ENCODE peak calls at places on chromosomes 16 and 17, in five cellular contexts. C is breast epithelium; F is fibroblast of lung; T is CD8-positive, alpha-beta memory T cell; G is lung. D is an unnamed sample.

GRCh38 chr17:19614900-19615299 is 33.7 kb upstream of the ALDH3A2 start:
- DNase-seq in C (no peak), F (no peak), T (no peak), G (no peak), D (no peak)

GRCh38 chr17:64084940-64085649 is 44.8 kb downstream of the ERN1 start:
- DNase-seq in C (no peak), F (no peak), T (no peak), G (no peak), D (no peak)

GRCh38 chr17:75738218-75738802 is 17.1 kb downstream of the ITGB4 start:
- DNase-seq in C (no peak), F (no peak), T (no peak), G (peak; percentile 61), D (no peak)

GRCh38 chr17:17952691-17953090 is 19.5 kb downstream of the TOM1L2 start:
- DNase-seq in C (no peak), F (no peak), T (no peak), G (no peak), D (no peak)

GRCh38 chr17:1179112-1179634 is 608 bp downstream of the ABR start:
- DNase-seq in C (no peak), F (no peak), T (no peak), G (no peak), D (no peak)

GRCh38 chr17:17414316-17414937 is 62.4 kb upstream of the MED9 start:
- DNase-seq in C (no peak), F (peak; percentile 75), T (no peak), G (no peak), D (no peak)

GRCh38 chr17:30221346-30221745 is 14.2 kb downstream of the SLC6A4 start:
- DNase-seq in C (no peak), F (no peak), T (no peak), G (no peak), D (no peak)

GRCh38 chr16:56623637-56624036 is 1.9 kb upstream of the MT1E start:
- DNase-seq in C (no peak), F (no peak), T (no peak), G (no peak), D (no peak)

GRCh38 chr17:28086519-28086918 is 44.0 kb downstream of the NLK start:
- DNase-seq in C (no peak), F (peak; percentile 37), T (no peak), G (no peak), D (no peak)

GRCh38 chr17:13462161-13462560 is 139.6 kb downstream of the HS3ST3A1 start:
- DNase-seq in C (no peak), F (peak; percentile 44), T (no peak), G (no peak), D (no peak)

GRCh38 chr17:58541249-58541648 is 26.8 kb upstream of the MTMR4 start:
- DNase-seq in C (no peak), F (no peak), T (no peak), G (no peak), D (no peak)

GRCh38 chr17:2435852-2436251 is 35.0 kb upstream of the MNT start:
- DNase-seq in C (no peak), F (no peak), T (no peak), G (no peak), D (no peak)

GRCh38 chr17:3647769-3648540 is 11.4 kb downstream of the CTNS start:
- DNase-seq in C (no peak), F (peak; percentile 45), T (no peak), G (no peak), D (no peak)

GRCh38 chr16:10577305-10578202 is 2.8 kb downstream of the EMP2 start:
- DNase-seq in C (no peak), F (no peak), T (no peak), G (no peak), D (no peak)

GRCh38 chr17:60819447-60820130 is 141.9 kb downstream of the BCAS3 start:
- DNase-seq in C (no peak), F (no peak), T (no peak), G (no peak), D (no peak)

GRCh38 chr16:68473358-68474064 is 25.2 kb upstream of the SMPD3 start:
- DNase-seq in C (no peak), F (no peak), T (no peak), G (peak; percentile 45), D (no peak)

GRCh38 chr16:58127033-58127556 is 2.1 kb downstream of the CFAP20 start:
- DNase-seq in C (no peak), F (peak; percentile 51), T (no peak), G (no peak), D (no peak)

GRCh38 chr16:58638148-58639036 is 8.8 kb upstream of the CNOT1 start:
- DNase-seq in C (no peak), F (peak; percentile 90), T (no peak), G (no peak), D (no peak)

GRCh38 chr17:71632328-71632727 is 488.5 kb upstream of the SOX9 start:
- DNase-seq in C (no peak), F (peak; percentile 84), T (no peak), G (no peak), D (no peak)

GRCh38 chr16:67181346-67181745 is 2.4 kb downstream of the MATCAP1 start:
- DNase-seq in C (no peak), F (peak; percentile 84), T (no peak), G (no peak), D (no peak)

GRCh38 chr17:37079735-37080134 is 131.0 kb downstream of the AATF start:
- DNase-seq in C (no peak), F (no peak), T (no peak), G (no peak), D (no peak)

GRCh38 chr17:30207655-30208054 is 27.8 kb downstream of the SLC6A4 start:
- DNase-seq in C (no peak), F (no peak), T (no peak), G (no peak), D (no peak)

GRCh38 chr17:69967910-69968411 is 107.1 kb upstream of the KCNJ16 start:
- DNase-seq in C (no peak), F (peak; percentile 100), T (no peak), G (no peak), D (no peak)

GRCh38 chr16:3074860-3075545 is 9.6 kb downstream of the IL32 start:
- DNase-seq in C (no peak), F (no peak), T (peak; percentile 68), G (no peak), D (peak; percentile 76)

GRCh38 chr16:64304376-64304775 is 817.5 kb downstream of the CDH11 start:
- DNase-seq in C (no peak), F (no peak), T (no peak), G (no peak), D (no peak)

GRCh38 chr17:58204796-58205195 is 12.3 kb downstream of the EPX start:
- DNase-seq in C (no peak), F (peak; percentile 21), T (no peak), G (no peak), D (no peak)

GRCh38 chr17:80931421-80932265 is 60.0 kb upstream of the CHMP6 start:
- DNase-seq in C (no peak), F (peak; percentile 89), T (no peak), G (no peak), D (no peak)

GRCh38 chr16:8528471-8528870 is 61.8 kb downstream of the TMEM114 start:
- DNase-seq in C (no peak), F (no peak), T (no peak), G (no peak), D (no peak)

GRCh38 chr17:34071891-34072420 is 183.1 kb upstream of the CCL2 start:
- DNase-seq in C (no peak), F (no peak), T (no peak), G (no peak), D (no peak)

GRCh38 chr17:46195217-46195855 is 2.1 kb upstream of the KANSL1 start:
- DNase-seq in C (no peak), F (no peak), T (no peak), G (no peak), D (no peak)
- H3K4me3 ChIP-seq in C (no peak overlapping the region), F (no peak overlapping the region), T (peak overlapping the region; percentile 71), G (no peak overlapping the region), D (peak overlapping the region; percentile 14)

GRCh38 chr16:20844054-20844453 is 37.7 kb downstream of the REXO5 start:
- DNase-seq in C (no peak), F (peak; percentile 38), T (no peak), G (no peak), D (no peak)
- H3K27me3 ChIP-seq in C (no peaks in the 10 kb centered on the region), F (no peaks in the 10 kb centered on the region), T (no peaks in the 10 kb centered on the region), G (no peaks in the 10 kb centered on the region), D (no peaks in the 10 kb centered on the region)

DNA sequence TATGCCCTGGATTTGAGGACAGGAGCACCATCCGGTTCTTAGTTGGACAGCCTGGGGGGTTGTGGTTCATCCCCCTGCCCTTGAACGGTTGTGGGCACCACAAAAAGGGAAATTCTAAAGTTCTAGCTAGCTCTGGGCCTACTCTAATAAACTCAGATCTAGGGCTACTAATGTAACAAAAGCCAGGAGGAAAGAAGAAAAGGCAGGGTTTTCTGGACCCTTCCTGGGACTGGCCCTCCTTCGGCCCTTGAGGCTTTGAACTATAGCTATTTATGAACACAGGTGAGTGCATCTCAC is 15.1 kb downstream of the ETV4 start:
- DNase-seq in C (no peak), F (no peak), T (no peak), G (no peak), D (no peak)
- H3K4me3 ChIP-seq in C (peak overlapping the region; percentile 25), F (no peak overlapping the region), T (no peak overlapping the region), G (no peak overlapping the region), D (no peak overlapping the region)

DNA sequence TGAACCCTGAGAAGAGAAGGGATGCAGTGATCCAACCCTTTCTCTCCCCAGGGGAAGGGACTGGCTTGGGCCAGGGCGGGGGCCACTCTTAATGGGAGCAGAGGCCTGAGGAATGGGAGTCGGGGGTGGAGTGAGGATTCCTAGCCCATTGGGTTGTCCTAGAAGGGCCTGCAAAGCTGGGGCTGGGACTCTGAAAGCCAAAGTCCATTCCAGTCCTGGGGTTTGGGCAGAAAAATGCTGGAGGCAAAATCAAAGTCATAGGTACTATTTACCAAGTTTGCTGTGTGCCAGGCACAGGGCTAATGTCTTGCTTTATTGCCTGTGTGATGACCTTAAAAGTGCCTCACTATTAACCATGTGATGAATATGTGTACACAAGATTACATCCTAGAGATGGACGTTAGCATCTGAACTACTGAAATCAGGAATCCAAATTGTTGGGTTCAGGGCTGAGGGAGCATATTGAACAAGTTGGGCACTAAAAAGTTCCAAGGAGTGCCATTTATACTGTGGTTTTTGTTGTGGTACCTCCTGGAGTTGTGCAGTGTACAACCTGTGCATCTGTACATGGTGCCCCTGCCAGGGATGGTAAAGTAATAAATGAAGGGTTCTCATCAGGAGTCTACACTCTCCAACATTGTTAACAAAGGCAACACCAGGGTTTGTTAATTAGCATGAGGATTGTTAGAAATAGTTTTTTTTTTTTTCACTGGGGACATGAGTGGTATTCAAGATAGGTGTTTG is 84.4 kb upstream of the NKD1 start:
- DNase-seq in C (peak; percentile 15), F (no peak), T (no peak), G (no peak), D (no peak)
- H3K27me3 ChIP-seq in C (peaks cover 3% of the 10 kb centered on the region), F (peaks cover 6% of the 10 kb centered on the region), T (peaks cover 3% of the 10 kb centered on the region), G (no peaks in the 10 kb centered on the region), D (no peaks in the 10 kb centered on the region)

DNA sequence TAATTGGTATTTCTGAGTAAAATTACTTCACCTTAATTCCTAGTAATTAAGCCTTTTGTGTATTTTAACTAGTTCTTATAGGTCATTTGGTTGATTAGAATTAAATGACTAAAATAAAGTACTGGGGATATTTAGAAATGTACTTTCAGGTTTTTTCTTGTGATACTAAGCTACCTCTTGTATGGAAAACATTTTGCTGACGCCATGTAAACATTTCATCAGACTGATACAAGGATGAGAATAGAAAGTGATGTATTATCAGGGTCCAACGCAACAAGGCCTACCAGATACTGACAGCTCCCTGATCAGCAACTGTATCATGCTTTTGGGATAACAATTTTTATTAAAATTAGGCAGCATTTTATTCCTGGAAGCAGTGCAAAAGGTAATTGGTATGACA is 1.7 kb downstream of the SMARCE1 start:
- DNase-seq in C (no peak), F (no peak), T (no peak), G (no peak), D (no peak)
- H3K4me3 ChIP-seq in C (no peak overlapping the region), F (no peak overlapping the region), T (no peak overlapping the region), G (no peak overlapping the region), D (no peak overlapping the region)

D was measured in effector memory CD4-positive, alpha-beta T cell.